ENCODE peak calls at places on chromosomes 12 and 14, in four cellular contexts. M is HepG2, D is esophagus muscularis mucosa, N is GM12878. Q is an unnamed sample.

GRCh38 chr14:90828642-90829487 is 12.6 kb upstream of the TTC7B start:
- DNase-seq in N (no peak), D (no peak), M (no peak), Q (no peak)

GRCh38 chr14:88802596-88802995 is 9.8 kb upstream of the EML5 start:
- DNase-seq in N (no peak), D (no peak), M (no peak), Q (no peak)

GRCh38 chr12:26273811-26274210 is 78.4 kb downstream of the SSPN start:
- DNase-seq in D (no peak), M (no peak), N (no peak), Q (no peak)

GRCh38 chr14:100772607-100773165 is 46.0 kb downstream of the DLK1 start:
- DNase-seq in N (no peak), D (no peak), M (no peak), Q (peak; percentile 77)

GRCh38 chr14:64728106-64728505 is 23.9 kb downstream of the PLEKHG3 start:
- DNase-seq in M (no peak), D (no peak), N (no peak), Q (no peak)

GRCh38 chr14:74569826-74570591 is 42.0 kb downstream of the LTBP2 start:
- DNase-seq in D (no peak), N (no peak), M (peak; percentile 12), Q (no peak)

GRCh38 chr12:25256826-25257225 is 6.1 kb upstream of the KRAS start:
- DNase-seq in N (no peak), M (no peak), D (no peak), Q (no peak)

GRCh38 chr14:104399432-104400155 is 180.0 kb upstream of the C14orf180 start:
- DNase-seq in D (peak; percentile 91), M (no peak), N (no peak), Q (peak; percentile 52)

GRCh38 chr12:124497039-124497438 is 70.4 kb downstream of the NCOR2 start:
- DNase-seq in M (no peak), N (no peak), D (no peak), Q (no peak)

GRCh38 chr12:93100610-93101009 is 171.5 kb upstream of the EEA1 start:
- DNase-seq in N (no peak), D (no peak), M (no peak), Q (no peak)

GRCh38 chr14:64646103-64646502 is 58.1 kb upstream of the PLEKHG3 start:
- DNase-seq in M (no peak), N (no peak), D (no peak), Q (no peak)

GRCh38 chr12:72271401-72271740 is 799 bp upstream of the TRHDE start:
- DNase-seq in M (no peak), N (no peak), D (no peak), Q (no peak)

GRCh38 chr12:96015672-96016071 is 19.5 kb upstream of the HAL start:
- DNase-seq in N (no peak), D (no peak), M (no peak), Q (no peak)

GRCh38 chr14:35512765-35513164 is 21.2 kb upstream of the INSM2 start:
- DNase-seq in M (no peak), D (no peak), N (no peak), Q (no peak)

GRCh38 chr14:90511795-90512331 is 115.0 kb downstream of the CALM1 start:
- DNase-seq in M (no peak), D (no peak), N (no peak), Q (no peak)

GRCh38 chr12:52877242-52877641 is 27.6 kb downstream of the KRT8 start:
- DNase-seq in D (no peak), N (no peak), M (no peak), Q (no peak)

GRCh38 chr12:112382866-112383265 is 635 bp upstream of the HECTD4 start:
- DNase-seq in M (no peak), N (no peak), D (no peak), Q (no peak)

GRCh38 chr12:45234134-45234865 is 18.4 kb downstream of the ANO6 start:
- DNase-seq in D (peak; percentile 93), M (peak; percentile 92), N (no peak), Q (no peak)

GRCh38 chr14:106436310-106436905 is 910.0 kb downstream of the TMEM121 start:
- DNase-seq in N (no peak), D (no peak), M (no peak), Q (no peak)

GRCh38 chr12:119208626-119209061 is 29.9 kb downstream of the HSPB8 start:
- DNase-seq in D (peak; percentile 95), N (no peak), M (peak; percentile 33), Q (no peak)

GRCh38 chr14:53538316-53538851 is 385.3 kb upstream of the DDHD1 start:
- DNase-seq in D (no peak), N (no peak), M (no peak), Q (no peak)

GRCh38 chr12:92649511-92650227 is 53.1 kb upstream of the PLEKHG7 start:
- DNase-seq in M (peak; percentile 59), N (peak; percentile 67), D (no peak), Q (no peak)

GRCh38 chr14:100176811-100177327 is 17.4 kb upstream of the DEGS2 start:
- DNase-seq in D (no peak), N (no peak), M (no peak), Q (no peak)

GRCh38 chr12:116215021-116215420 is 62.5 kb downstream of the MED13L start:
- DNase-seq in N (no peak), M (no peak), D (no peak), Q (no peak)

GRCh38 chr14:24837280-24838046 is 203.5 kb upstream of the GZMB start:
- DNase-seq in D (no peak), N (no peak), M (no peak), Q (no peak)

DNA sequence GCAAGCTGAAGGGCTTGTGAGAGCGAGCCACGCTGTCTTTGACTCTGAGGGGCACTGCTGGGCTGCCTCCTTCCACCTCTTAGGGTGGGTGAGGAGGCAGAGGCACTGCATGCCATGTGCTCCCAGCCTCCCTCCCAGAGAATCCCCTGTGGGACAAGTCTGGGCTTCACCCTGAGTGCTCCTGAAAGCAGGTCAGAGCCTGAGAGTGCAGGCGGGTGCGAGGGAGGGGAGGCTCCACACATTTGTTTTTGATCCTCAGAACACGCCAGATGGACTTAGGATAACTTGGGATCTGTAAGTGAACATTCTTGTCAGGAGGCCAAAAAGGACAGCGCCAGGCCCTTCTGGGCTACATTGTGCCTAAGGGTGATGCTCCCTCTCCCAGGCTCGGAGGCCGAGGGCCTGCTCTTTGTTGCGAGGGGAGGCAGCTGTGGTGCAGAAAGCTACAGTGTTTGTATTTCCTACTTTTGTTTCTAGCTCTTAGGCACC is 155.4 kb downstream of the TMX1 start:
- DNase-seq in M (no peak), N (no peak), D (no peak), Q (peak; percentile 89)
- TF ChIP-seq POLR2AphosphoS5 in M (no peak), N (no peak), D (no peak), Q (no peak)

GRCh38 chr12:120686690-120687569 is at the start of gene MLEC:
- DNase-seq in D (peak; percentile 100), M (peak; percentile 94), N (peak; percentile 91), Q (peak; percentile 99)
- TF ChIP-seq POLR2AphosphoS5 in D (peak; percentile 89), M (peak; percentile 76), N (peak; percentile 71), Q (peak; percentile 93)

GRCh38 chr14:93902619-93903307 is 24.4 kb upstream of the FAM181A start:
- DNase-seq in M (peak; percentile 56), N (no peak), D (no peak), Q (no peak)
- TF ChIP-seq POLR2AphosphoS5 in M (no peak), N (no peak), D (no peak), Q (no peak)

GRCh38 chr14:102917056-102917385 is 5.4 kb upstream of the AMN start:
- DNase-seq in M (no peak), D (no peak), N (no peak), Q (no peak)
- TF ChIP-seq POLR2AphosphoS5 in M (no peak), D (no peak), N (no peak), Q (no peak)

GRCh38 chr12:253116-253831 is 9.4 kb downstream of the SLC6A13 start:
- DNase-seq in D (peak; percentile 91), M (no peak), N (no peak), Q (no peak)

GRCh38 chr12:254912-255311 is 7.7 kb downstream of the SLC6A13 start:
- DNase-seq in D (peak; percentile 68), N (no peak), M (no peak), Q (no peak)

GRCh38 chr12:252634-253033 is 10.0 kb downstream of the SLC6A13 start:
- DNase-seq in D (peak; percentile 81), N (no peak), M (peak; percentile 18), Q (no peak)

GRCh38 chr12:256225-256624 is 6.4 kb downstream of the SLC6A13 start:
- DNase-seq in N (no peak), M (no peak), D (peak; percentile 26), Q (no peak)

GRCh38 chr12:254039-254438 is 8.6 kb downstream of the SLC6A13 start:
- DNase-seq in N (no peak), D (peak; percentile 64), M (no peak), Q (no peak)
- TF ChIP-seq POLR2AphosphoS5 in N (no peak), D (no peak), M (no peak), Q (no peak)

GRCh38 chr12:2198088-2198501 is 145.3 kb downstream of the CACNA1C start:
- DNase-seq in N (no peak), D (no peak), M (no peak), Q (no peak)
- TF ChIP-seq POLR2AphosphoS5 in N (no peak), D (peak; percentile 41), M (no peak), Q (peak; percentile 46)

GRCh38 chr12:130366159-130366558 is 28.5 kb downstream of the PIWIL1 start:
- DNase-seq in M (no peak), D (no peak), N (no peak), Q (no peak)
- TF ChIP-seq POLR2AphosphoS5 in M (no peak), D (no peak), N (no peak), Q (no peak)

DNA sequence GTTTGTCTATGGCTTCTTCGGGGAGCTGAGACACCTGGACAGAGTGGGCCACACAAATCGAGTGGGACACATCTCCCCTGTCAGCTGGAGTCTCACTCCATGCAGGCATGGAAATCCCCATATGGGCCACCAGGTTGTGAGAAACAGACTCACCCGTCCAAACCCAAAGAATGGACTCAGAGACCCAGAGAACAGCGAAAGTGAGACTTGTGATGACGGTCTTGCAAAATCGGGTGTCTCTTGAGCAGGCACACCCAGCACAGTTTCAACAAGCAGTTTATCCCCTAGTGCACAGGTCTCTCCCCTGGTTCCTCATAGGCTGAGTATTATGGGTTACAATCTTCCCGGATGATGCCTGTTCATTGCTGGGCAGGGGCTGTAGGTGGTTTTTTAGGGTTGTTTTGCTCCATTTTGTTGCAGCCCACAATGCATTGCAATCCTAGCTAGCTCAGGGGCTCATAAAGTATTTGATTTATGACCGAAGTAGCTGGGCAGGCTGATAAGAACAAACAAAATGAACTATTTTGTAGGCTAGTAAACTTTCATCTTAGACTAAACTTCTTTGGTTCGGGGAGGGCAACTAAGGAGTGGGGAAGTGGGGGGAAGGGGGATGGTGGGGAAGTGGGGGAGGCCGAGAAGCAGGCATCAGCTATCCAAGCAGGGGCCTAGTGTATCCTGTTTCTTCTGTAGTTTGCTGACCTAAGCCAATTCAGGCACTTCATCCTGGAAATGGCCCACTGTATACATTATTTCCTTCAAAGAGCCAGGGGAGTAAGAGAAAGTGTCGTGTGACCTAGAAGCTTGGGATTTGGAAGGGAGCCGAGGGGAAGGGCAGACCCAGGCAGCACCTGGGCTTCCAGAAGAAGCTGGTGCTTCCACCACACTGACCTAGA is 45.4 kb downstream of the IQSEC3 start:
- DNase-seq in D (no peak), M (no peak), N (peak; percentile 7), Q (no peak)
- TF ChIP-seq POLR2AphosphoS5 in D (no peak), M (no peak), N (no peak), Q (no peak)

GRCh38 chr14:55065411-55065810 is 14.0 kb downstream of the MAPK1IP1L start:
- DNase-seq in M (no peak), D (no peak), N (no peak), Q (no peak)
- TF ChIP-seq POLR2AphosphoS5 in M (no peak), D (no peak), N (peak; percentile 31), Q (no peak)

Q was measured in vagina.